ENCODE peak calls at places on chromosome 20, in five cellular contexts. R, S, X, L and T are unnamed samples.

GRCh38 chr20:2333821-2334220 is 38.0 kb downstream of the TGM3 start:
- DNase-seq in X (no peak), S (no peak), R (peak; percentile 49), L (no peak), T (no peak)

GRCh38 chr20:33211817-33212424 is 5.2 kb upstream of the BPIFA3 start:
- DNase-seq in L (peak; percentile 58), R (no peak), S (peak; percentile 70), X (peak; percentile 34), T (peak; percentile 58)

GRCh38 chr20:62830251-62830650 is 13.4 kb downstream of the COL9A3 start:
- DNase-seq in X (no peak), L (no peak), R (no peak), S (no peak), T (no peak)

GRCh38 chr20:39299783-39300182 is 337.6 kb downstream of the DHX35 start:
- DNase-seq in S (no peak), X (no peak), R (no peak), L (no peak), T (no peak)

GRCh38 chr20:1568166-1568490 is 10.6 kb upstream of the SIRPD start:
- DNase-seq in L (no peak), X (no peak), S (no peak), R (no peak), T (no peak)

GRCh38 chr20:32190608-32191415 is 16.7 kb downstream of the PLAGL2 start:
- DNase-seq in S (no peak), X (no peak), R (no peak), L (no peak), T (no peak)

GRCh38 chr20:39849664-39850063 is 839.4 kb downstream of the MAFB start:
- DNase-seq in S (no peak), X (peak; percentile 89), R (peak; percentile 91), L (peak; percentile 67), T (no peak)

GRCh38 chr20:59723108-59723500 is 118.8 kb downstream of the PHACTR3 start:
- DNase-seq in R (peak; percentile 66), L (no peak), S (peak; percentile 98), X (no peak), T (no peak)

GRCh38 chr20:63694596-63695418 is 1.6 kb upstream of the TNFRSF6B start:
- DNase-seq in S (no peak), R (no peak), L (no peak), X (no peak), T (no peak)

GRCh38 chr20:64055893-64056638 is 6.6 kb upstream of the SOX18 start:
- DNase-seq in X (peak; percentile 17), R (no peak), L (peak; percentile 68), S (peak; percentile 50), T (peak; percentile 63)

GRCh38 chr20:41499961-41500725 is 118.0 kb downstream of the CHD6 start:
- DNase-seq in X (peak; percentile 1), L (no peak), S (no peak), R (no peak), T (no peak)

GRCh38 chr20:61437280-61438206 is 185.5 kb downstream of the CDH4 start:
- DNase-seq in L (no peak), X (peak; percentile 16), S (no peak), R (no peak), T (no peak)

GRCh38 chr20:61435184-61435822 is 183.2 kb downstream of the CDH4 start:
- DNase-seq in L (no peak), R (no peak), S (no peak), X (no peak), T (no peak)

GRCh38 chr20:61436268-61436667 is 184.2 kb downstream of the CDH4 start:
- DNase-seq in S (no peak), L (no peak), R (no peak), X (peak; percentile 6), T (no peak)

GRCh38 chr20:61435823-61436220 is 183.8 kb downstream of the CDH4 start:
- DNase-seq in L (no peak), X (no peak), S (no peak), R (no peak), T (no peak)

GRCh38 chr20:61436674-61437279 is 184.7 kb downstream of the CDH4 start:
- DNase-seq in R (no peak), L (no peak), S (no peak), X (no peak), T (no peak)
- TF ChIP-seq CTCF in R (no peak), L (no peak), S (no peak), X (peak; percentile 28), T (no peak)

GRCh38 chr20:47280228-47280627 is 76.3 kb downstream of the ZMYND8 start:
- DNase-seq in R (no peak), X (no peak), S (no peak), L (no peak), T (no peak)
- TF ChIP-seq CTCF in R (no peak), X (no peak), S (no peak), L (no peak), T (no peak)

GRCh38 chr20:54320148-54320607 is 112.3 kb downstream of the PFDN4 start:
- DNase-seq in R (no peak), L (no peak), X (peak; percentile 11), S (no peak), T (no peak)
- TF ChIP-seq CTCF in R (no peak), L (no peak), X (no peak), S (no peak), T (no peak)

GRCh38 chr20:57270204-57270937 is 3.9 kb upstream of the BMP7 start:
- DNase-seq in L (no peak), X (no peak), R (no peak), S (no peak), T (no peak)
- TF ChIP-seq CTCF in L (no peak), X (no peak), R (no peak), S (peak; percentile 20), T (no peak)

GRCh38 chr20:8423482-8423881 is 291.4 kb downstream of the PLCB1 start:
- DNase-seq in R (no peak), X (no peak), S (no peak), L (no peak), T (no peak)

GRCh38 chr20:8424986-8425385 is 292.9 kb downstream of the PLCB1 start:
- DNase-seq in S (no peak), R (no peak), L (no peak), X (no peak), T (no peak)

GRCh38 chr20:8425802-8426201 is 293.7 kb downstream of the PLCB1 start:
- DNase-seq in S (no peak), R (no peak), X (no peak), L (no peak), T (no peak)

GRCh38 chr20:8424010-8424409 is 291.9 kb downstream of the PLCB1 start:
- DNase-seq in L (no peak), X (peak; percentile 76), S (no peak), R (no peak), T (no peak)

DNA sequence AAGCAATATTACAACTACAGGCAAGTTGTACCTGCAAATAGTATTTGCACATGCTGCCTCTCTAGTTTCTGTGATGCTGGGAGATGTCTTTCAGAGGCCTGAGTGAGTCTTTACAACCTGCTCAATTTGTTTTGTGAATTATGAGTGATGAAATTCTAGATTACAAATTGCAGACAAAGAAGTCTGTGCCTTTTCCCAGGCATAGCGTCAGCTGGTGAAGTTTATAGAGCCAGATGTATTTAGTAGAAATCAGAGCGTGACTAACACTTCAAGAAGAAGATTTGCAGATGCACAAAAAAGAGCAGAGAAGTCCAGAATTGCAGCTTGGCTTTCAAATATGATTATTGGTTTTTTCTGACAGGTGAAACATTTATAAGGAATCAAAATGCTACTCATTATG is 289.9 kb downstream of the PLCB1 start:
- DNase-seq in X (no peak), R (no peak), L (no peak), S (no peak), T (no peak)
- TF ChIP-seq CTCF in X (no peak), R (no peak), L (no peak), S (no peak), T (no peak)

DNA sequence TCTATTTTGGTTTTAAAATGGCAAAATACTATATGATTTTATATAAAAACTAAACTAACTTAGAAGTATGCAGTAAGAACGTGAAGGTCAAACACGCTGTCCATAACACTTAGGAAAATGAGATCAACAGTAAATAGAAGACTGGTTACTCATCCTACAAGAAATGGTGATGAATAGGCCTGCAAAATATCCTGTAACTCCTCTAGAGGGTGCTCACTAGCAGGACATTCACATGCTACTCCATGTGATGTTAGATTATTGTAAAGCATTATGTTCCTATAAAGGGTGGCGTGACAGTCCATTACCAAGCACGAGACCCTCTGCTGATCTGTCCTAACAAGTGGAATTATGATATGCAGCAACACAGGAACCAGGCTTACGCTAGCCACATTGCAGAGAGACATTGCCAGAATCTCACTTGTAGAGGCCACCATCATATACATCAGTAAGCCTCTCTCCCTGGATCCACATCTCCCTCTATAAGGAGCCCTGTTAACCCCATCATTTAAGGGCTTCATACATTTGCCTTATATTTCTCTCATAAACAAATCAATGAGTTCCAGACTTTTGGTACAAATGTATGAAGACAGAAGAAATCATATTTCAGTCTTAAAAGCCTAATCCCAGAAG is 18.0 kb upstream of the DEFB129 start:
- DNase-seq in X (peak; percentile 65), L (no peak), S (peak; percentile 76), R (no peak), T (peak; percentile 23)
- TF ChIP-seq CTCF in X (peak; percentile 68), L (peak; percentile 58), S (peak; percentile 79), R (peak; percentile 69), T (peak; percentile 74)

DNA sequence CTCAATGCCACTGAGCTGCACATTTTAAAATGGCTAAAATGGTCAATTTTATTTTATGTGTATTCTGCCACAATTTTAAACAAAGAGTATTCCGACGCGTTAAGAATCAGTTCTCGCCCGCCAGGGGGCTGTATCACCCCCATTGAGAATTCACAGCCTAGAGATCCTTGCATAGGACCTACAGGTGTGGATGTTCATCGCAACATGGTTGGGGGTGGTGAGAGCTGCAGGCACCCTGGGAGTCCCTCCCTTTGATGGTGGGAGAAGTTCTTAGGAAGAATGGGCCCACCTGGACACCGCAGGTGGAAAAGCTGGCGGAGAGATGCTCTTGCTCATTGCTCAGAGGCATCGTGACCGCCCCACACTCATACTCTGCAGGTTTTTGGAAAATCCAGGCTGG is 63.5 kb downstream of the SLC2A10 start:
- DNase-seq in X (no peak), R (no peak), S (no peak), L (no peak), T (no peak)
- TF ChIP-seq CTCF in X (peak; percentile 33), R (no peak), S (no peak), L (no peak), T (no peak)

GRCh38 chr20:22288957-22289356 is 295.4 kb downstream of the FOXA2 start:
- DNase-seq in R (no peak), L (no peak), X (no peak), S (no peak), T (no peak)
- TF ChIP-seq CTCF in R (no peak), L (no peak), X (no peak), S (no peak), T (no peak)

GRCh38 chr20:34834459-34834893 is 9.0 kb upstream of the NCOA6 start:
- DNase-seq in L (no peak), S (peak; percentile 68), R (no peak), X (no peak), T (peak; percentile 66)
- TF ChIP-seq CTCF in L (peak; percentile 47), S (no peak), R (peak; percentile 52), X (peak; percentile 19), T (peak; percentile 31)

GRCh38 chr20:3781153-3781910 is at the start of gene SPEF1:
- DNase-seq in L (peak; percentile 75), S (peak; percentile 94), R (peak; percentile 91), X (peak; percentile 90), T (peak; percentile 90)
- TF ChIP-seq CTCF in L (peak; percentile 36), S (peak; percentile 77), R (peak; percentile 65), X (peak; percentile 69), T (peak; percentile 37)